ENCODE peak calls at places on chromosome 9, in four cellular contexts. Z, T, H and F are unnamed samples.

GRCh38 chr9:83964973-83965349 is 15.1 kb downstream of the HNRNPK start:
- DNase-seq in Z (no peak), T (peak), H (no peak), F (no peak)

GRCh38 chr9:134165357-134166315 is 1.3 kb upstream of the RNU6ATAC start:
- DNase-seq in Z (peak), T (peak), H (no peak), F (peak)

GRCh38 chr9:91131433-91131839 is 230.3 kb downstream of the AUH start:
- DNase-seq in Z (no peak), T (peak), H (no peak), F (peak)

GRCh38 chr9:127876026-127876763 is 1.3 kb downstream of the AK1 start:
- DNase-seq in Z (no peak), T (no peak), H (no peak), F (no peak)

GRCh38 chr9:15213249-15213648 is 93.8 kb downstream of the TTC39B start:
- DNase-seq in Z (no peak), T (no peak), H (no peak), F (no peak)

GRCh38 chr9:89178162-89179120 is at the start of gene SHC3:
- DNase-seq in Z (peak), T (peak), H (no peak), F (peak)

GRCh38 chr9:79524266-79524665 is 47.5 kb upstream of the TLE4 start:
- DNase-seq in Z (no peak), T (peak), H (no peak), F (no peak)

GRCh38 chr9:121770415-121771273 is 119.2 kb downstream of the DAB2IP start:
- DNase-seq in Z (no peak), T (peak), H (no peak), F (peak)

GRCh38 chr9:7721291-7721690 is 78.3 kb downstream of the DMAC1 start:
- DNase-seq in Z (no peak), T (no peak), H (no peak), F (no peak)

GRCh38 chr9:17905356-17906203 is 326.7 kb downstream of the SH3GL2 start:
- DNase-seq in Z (no peak), T (no peak), H (no peak), F (no peak)

GRCh38 chr9:99595796-99596195 is 225.9 kb upstream of the NR4A3 start:
- DNase-seq in Z (no peak), T (no peak), H (no peak), F (no peak)

GRCh38 chr9:33459115-33459514 is 11.7 kb upstream of the AQP3 start:
- DNase-seq in Z (no peak), T (no peak), H (no peak), F (no peak)

GRCh38 chr9:33455952-33456351 is 8.6 kb upstream of the AQP3 start:
- DNase-seq in Z (no peak), T (no peak), H (no peak), F (no peak)

GRCh38 chr9:33460854-33461253 is 12.9 kb downstream of the NOL6 start:
- DNase-seq in Z (no peak), T (no peak), H (no peak), F (no peak)

GRCh38 chr9:33461474-33461873 is 12.2 kb downstream of the NOL6 start:
- DNase-seq in Z (no peak), T (no peak), H (no peak), F (no peak)

DNA sequence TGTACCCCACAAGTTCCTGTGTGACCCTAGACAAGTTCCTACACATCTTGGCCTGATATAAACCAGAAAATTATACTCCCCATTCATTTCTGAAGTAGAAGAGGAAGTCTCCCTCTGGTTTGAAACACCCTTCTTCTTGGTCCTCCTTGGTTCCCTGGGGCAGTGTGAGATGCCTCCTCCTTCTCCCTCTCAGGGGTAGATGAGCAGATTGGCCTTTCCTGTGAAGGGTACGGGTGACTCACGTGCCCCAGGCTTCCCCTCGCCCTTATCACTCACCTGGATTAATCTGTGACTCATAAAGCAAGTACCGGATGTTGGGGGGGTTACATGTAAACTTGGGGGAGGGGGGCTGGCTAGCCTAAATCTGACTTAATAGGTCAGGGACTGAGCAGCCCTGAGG is 11.1 kb upstream of the AQP3 start:
- DNase-seq in Z (no peak), T (no peak), H (peak), F (peak)
- H3K9ac ChIP-seq in Z (no peak), T (no peak), H (no peak), F (no peak)

DNA sequence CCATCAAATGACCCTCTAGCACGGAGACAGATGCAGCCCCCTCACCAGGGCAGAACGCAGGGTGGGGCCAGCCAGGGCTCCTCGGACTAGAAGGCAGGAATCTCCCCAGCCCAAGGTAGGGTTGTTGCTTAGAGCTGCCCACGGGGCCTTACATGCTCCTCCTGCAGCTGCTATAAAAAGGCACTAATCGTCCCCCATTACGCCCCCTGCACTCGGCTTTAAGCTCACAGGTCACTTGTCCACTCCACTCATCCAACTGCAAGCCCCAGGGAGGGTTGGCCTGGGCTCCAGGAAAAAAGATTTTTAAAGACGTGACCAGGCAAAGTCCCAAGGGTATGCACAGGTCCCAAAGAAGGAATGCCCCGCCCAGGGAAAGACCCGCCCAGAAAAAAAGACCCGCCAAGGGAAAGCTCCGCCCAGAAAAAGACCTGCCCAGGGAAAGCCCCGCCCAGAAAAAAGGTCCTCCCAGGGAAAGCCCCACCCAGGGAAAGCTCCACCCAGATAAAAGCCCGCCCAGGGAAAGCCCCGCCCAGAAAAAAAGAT is 11.1 kb downstream of the GRIN1 start:
- DNase-seq in Z (no peak), T (no peak), H (no peak), F (no peak)
- H3K9ac ChIP-seq in Z (no peak), T (no peak), H (no peak), F (no peak)

GRCh38 chr9:128901379-128901778 is 19.4 kb upstream of the PHYHD1 start:
- DNase-seq in Z (no peak), T (no peak), H (no peak), F (no peak)
- H3K9ac ChIP-seq in Z (no peak), T (no peak), H (no peak), F (no peak)

GRCh38 chr9:124219290-124219605 is 38.5 kb upstream of the NEK6 start:
- DNase-seq in Z (no peak), T (no peak), H (no peak), F (no peak)
- H3K9ac ChIP-seq in Z (no peak), T (no peak), H (no peak), F (no peak)

GRCh38 chr9:124286292-124286931 is 28.7 kb downstream of the NEK6 start:
- DNase-seq in Z (no peak), T (peak), H (no peak), F (peak)
- H3K9ac ChIP-seq in Z (no peak), T (peak), H (no peak), F (peak)

GRCh38 chr9:34610434-34611206 is 1.3 kb downstream of the RPP25L start:
- DNase-seq in Z (no peak), T (no peak), H (no peak), F (no peak)
- H3K9ac ChIP-seq in Z (peak), T (peak), H (peak), F (no peak)